ENCODE peak calls at places on chromosomes 16 and 17, in five cellular contexts. K, P, Y, H and Q are unnamed samples.

GRCh38 chr17:32341141-32341856 is 674 bp downstream of the C17orf75 start:
- DNase-seq in P (peak; percentile 55), H (peak; percentile 37), Y (no peak), K (no peak), Q (no peak)

GRCh38 chr17:75540923-75541503 is 15.5 kb downstream of the LLGL2 start:
- DNase-seq in P (no peak), K (no peak), H (no peak), Y (no peak), Q (no peak)

GRCh38 chr16:9122342-9122741 is 30.9 kb downstream of the HAPSTR1 start:
- DNase-seq in H (no peak), K (no peak), P (no peak), Y (no peak), Q (no peak)

GRCh38 chr16:49513040-49513439 is 139.4 kb downstream of the C16orf78 start:
- DNase-seq in K (no peak), H (peak; percentile 11), Y (no peak), P (no peak), Q (no peak)

GRCh38 chr16:31352344-31353115 is 2.4 kb upstream of the ITGAX start:
- DNase-seq in K (no peak), P (no peak), Y (no peak), H (peak; percentile 23), Q (no peak)

GRCh38 chr16:88289549-88290344 is 93.0 kb upstream of the ZNF469 start:
- DNase-seq in Y (no peak), P (no peak), K (no peak), H (no peak), Q (no peak)

GRCh38 chr16:85806539-85806938 is 7.0 kb downstream of the COX4I1 start:
- DNase-seq in H (no peak), Y (no peak), K (no peak), P (no peak), Q (no peak)

GRCh38 chr17:57356153-57356721 is 99.9 kb downstream of the MSI2 start:
- DNase-seq in P (no peak), Y (no peak), H (no peak), K (no peak), Q (no peak)

GRCh38 chr17:30225112-30225511 is 10.4 kb downstream of the SLC6A4 start:
- DNase-seq in Y (no peak), K (no peak), H (peak; percentile 73), P (no peak), Q (no peak)

GRCh38 chr16:22635345-22635744 is 124.7 kb downstream of the NPIPB5 start:
- DNase-seq in P (no peak), Y (no peak), H (no peak), K (no peak), Q (no peak)

GRCh38 chr16:49350265-49351103 is 23.1 kb upstream of the C16orf78 start:
- DNase-seq in P (peak; percentile 71), K (peak; percentile 34), H (peak; percentile 80), Y (peak; percentile 37), Q (peak; percentile 37)

GRCh38 chr17:42922335-42922734 is 21.7 kb downstream of the G6PC1 start:
- DNase-seq in H (no peak), P (no peak), K (no peak), Y (no peak), Q (no peak)

GRCh38 chr16:2237552-2238395 is 1.5 kb downstream of the DNASE1L2 start:
- DNase-seq in Y (no peak), P (no peak), H (peak; percentile 70), K (no peak), Q (no peak)

GRCh38 chr16:30786115-30786935 is 680 bp downstream of the ZNF629 start:
- DNase-seq in K (peak; percentile 62), Y (no peak), P (peak; percentile 43), H (peak; percentile 45), Q (no peak)

GRCh38 chr17:38326996-38327792 is 16.6 kb downstream of the GPR179 start:
- DNase-seq in P (no peak), Y (no peak), K (no peak), H (no peak), Q (no peak)

GRCh38 chr17:33580215-33580614 is 287.1 kb upstream of the ASIC2 start:
- DNase-seq in K (no peak), Y (no peak), H (no peak), P (no peak), Q (no peak)

GRCh38 chr17:8048236-8048635 is 9.4 kb downstream of the ALOX15B start:
- DNase-seq in H (no peak), P (no peak), K (no peak), Y (no peak), Q (no peak)

GRCh38 chr17:80492343-80493136 is 16.1 kb upstream of the NPTX1 start:
- DNase-seq in K (no peak), P (no peak), H (no peak), Y (no peak), Q (no peak)
- H3K27ac ChIP-seq in K (no peak overlapping the region), P (no peak overlapping the region), H (no peak overlapping the region), Y (no peak overlapping the region), Q (no peak overlapping the region)

GRCh38 chr16:68087688-68088087 is 2.5 kb downstream of the NFATC3 start:
- DNase-seq in H (no peak), K (no peak), P (no peak), Y (no peak), Q (no peak)
- H3K4me1 ChIP-seq in H (peaks cover 14% of the 10 kb centered on the region), K (peaks cover 12% of the 10 kb centered on the region), P (peaks cover 54% of the 10 kb centered on the region), Y (no peaks in the 10 kb centered on the region), Q (peaks cover 6% of the 10 kb centered on the region)

GRCh38 chr17:50129946-50130777 is at the start of gene SAMD14:
- DNase-seq in H (no peak), P (no peak), Y (no peak), K (peak; percentile 25), Q (no peak)

GRCh38 chr17:50128441-50129302 is 1.3 kb downstream of the SAMD14 start:
- DNase-seq in H (no peak), Y (no peak), P (no peak), K (peak; percentile 18), Q (no peak)

GRCh38 chr17:50132104-50132794 is 2.3 kb upstream of the SAMD14 start:
- DNase-seq in P (no peak), Y (no peak), K (no peak), H (no peak), Q (no peak)

GRCh38 chr17:50129303-50129945 is 536 bp downstream of the SAMD14 start:
- DNase-seq in H (no peak), P (no peak), K (peak; percentile 57), Y (no peak), Q (no peak)

DNA sequence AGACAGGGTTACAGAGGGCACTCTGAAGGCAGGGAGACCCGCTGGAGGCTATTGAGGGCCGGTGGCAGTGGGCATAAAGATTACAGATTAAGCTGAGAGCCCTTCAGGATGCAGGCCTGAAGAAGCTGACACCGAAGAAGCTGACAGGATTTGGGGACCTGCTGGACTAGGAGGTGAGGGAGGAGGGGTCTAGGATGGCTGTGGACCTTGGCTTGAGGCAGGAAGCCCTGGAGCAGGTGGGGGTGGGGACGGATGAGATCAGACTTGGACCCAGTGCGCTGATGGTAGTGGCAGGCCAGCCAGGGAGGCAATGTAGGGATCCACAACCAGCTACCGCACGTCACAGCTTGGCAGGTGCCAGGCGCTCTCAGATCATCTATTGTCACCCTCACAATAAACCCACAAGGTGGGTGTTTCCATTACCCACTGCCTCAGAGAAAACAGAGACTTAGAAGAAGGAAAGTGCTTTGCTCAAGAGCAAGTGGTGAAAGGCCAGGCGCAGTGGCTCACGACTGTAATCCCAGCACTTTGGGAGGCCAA is 888 bp upstream of the SAMD14 start:
- DNase-seq in P (no peak), Y (no peak), H (no peak), K (no peak), Q (no peak)
- H3K4me3 ChIP-seq in P (no peak overlapping the region), Y (no peak overlapping the region), H (peak overlapping the region; percentile 23), K (no peak overlapping the region), Q (no peak overlapping the region)

DNA sequence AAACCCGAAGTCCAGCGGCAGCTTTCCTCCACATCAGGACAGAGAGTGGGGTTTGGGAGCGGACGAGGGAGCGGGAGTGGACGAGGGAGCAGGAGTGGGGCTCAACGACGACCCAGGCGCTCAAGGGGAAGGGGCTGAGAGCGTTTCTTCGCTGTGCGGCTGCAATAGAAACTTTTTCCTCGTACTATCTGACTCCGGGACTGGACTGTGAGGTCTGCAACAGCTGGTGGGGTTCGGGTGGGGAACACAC is 1.4 kb downstream of the FAM20A start:
- DNase-seq in K (no peak), P (no peak), Y (peak; percentile 28), H (no peak), Q (no peak)
- H3K27ac ChIP-seq in K (no peak overlapping the region), P (peak overlapping the region; percentile 46), Y (peak overlapping the region; percentile 80), H (peak overlapping the region; percentile 66), Q (peak overlapping the region; percentile 19)

GRCh38 chr16:67166035-67166882 is 1.7 kb downstream of the HSF4 start:
- DNase-seq in P (no peak), H (no peak), Y (no peak), K (no peak), Q (no peak)
- H3K4me1 ChIP-seq in P (peaks cover 66% of the 10 kb centered on the region), H (peaks cover 34% of the 10 kb centered on the region), Y (no peaks in the 10 kb centered on the region), K (peaks cover 36% of the 10 kb centered on the region), Q (peaks cover 33% of the 10 kb centered on the region)

DNA sequence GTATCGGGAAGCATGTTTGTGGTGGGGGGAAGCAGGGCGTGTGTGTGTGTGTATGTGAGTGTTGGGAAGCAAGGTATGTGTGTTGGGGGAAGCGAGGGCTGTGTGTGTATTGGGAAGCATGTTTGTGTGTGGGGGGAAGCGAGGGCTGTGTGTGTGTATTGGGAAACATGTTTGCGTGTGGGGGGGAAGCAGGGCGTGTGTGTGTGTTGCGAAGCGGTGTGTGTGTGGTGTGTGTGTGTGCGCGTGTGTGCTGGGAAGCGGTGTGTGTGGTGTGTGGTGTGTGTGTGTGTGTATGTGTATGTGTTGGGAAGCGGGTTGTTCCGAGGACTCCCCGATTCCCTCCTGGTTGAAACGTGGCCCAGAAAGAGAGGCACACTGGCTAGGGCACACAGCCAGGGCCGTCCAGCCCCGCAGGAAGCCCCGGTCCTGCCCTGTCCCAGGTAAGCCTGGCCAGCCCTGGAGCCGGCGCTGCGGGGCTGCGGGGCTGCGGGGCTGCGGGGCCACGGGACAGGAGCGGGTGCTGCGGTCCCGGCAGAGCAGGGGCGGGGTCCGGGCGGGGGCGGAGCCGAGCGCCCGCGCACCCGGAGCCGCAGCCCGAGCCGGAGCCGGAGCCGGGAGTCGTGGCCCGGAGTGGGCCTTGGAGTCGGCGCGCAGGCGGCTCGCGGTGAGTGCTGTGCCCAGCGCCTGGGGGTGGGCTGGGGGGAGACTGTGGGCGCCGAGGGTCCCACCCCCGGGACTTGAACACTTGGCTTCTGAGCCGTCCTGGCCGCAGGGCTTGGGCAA is at the start of gene NOD2:
- DNase-seq in K (no peak), P (peak; percentile 46), H (peak; percentile 26), Y (no peak), Q (no peak)
- H3K4me3 ChIP-seq in K (no peak within 1 kb of the TSS), P (no peak within 1 kb of the TSS), H (peak within 1 kb of the TSS; percentile 58), Y (no peak within 1 kb of the TSS), Q (peak within 1 kb of the TSS; percentile 41)